ENCODE peak calls at places on chromosome 10, in nine cellular contexts. K is nephron progenitor cell, E is fibroblast of lung, H is HT-29, O is hypothalamus, U is heart right ventricle, L is pons, I is NCI-H526 treated with DMSO at 0.1 percent for 48 hours, J is NCI-H2081 treated with DMSO at 0.1 percent for 48 hours. D is an unnamed sample.
A peak's percentile ranks its signal among the peaks of the same experiment; 100 is the strongest.

GRCh38 chr10:104521901-104522827 is 118.9 kb upstream of the SORCS3 start:
- DNase-seq in I (no peak), K (no peak), H (no peak), J (no peak), L (peak; percentile 32), E (no peak), U (peak; percentile 30), O (peak; percentile 4), D (no peak)

GRCh38 chr10:5685764-5686240 is 1.2 kb downstream of the TASOR2 start:
- DNase-seq in K (no peak), L (no peak), O (no peak), E (peak; percentile 29), U (no peak), I (no peak), H (no peak), J (no peak), D (no peak)

GRCh38 chr10:114492351-114493037 is 88.2 kb upstream of the AFAP1L2 start:
- DNase-seq in K (no peak), U (no peak), I (no peak), J (no peak), E (peak; percentile 36), O (no peak), L (no peak), H (no peak), D (no peak)

GRCh38 chr10:88456730-88457129 is 126.4 kb downstream of the RNLS start:
- DNase-seq in I (no peak), O (no peak), E (peak; percentile 78), K (no peak), L (no peak), H (no peak), J (no peak), U (no peak), D (no peak)

GRCh38 chr10:72663971-72664370 is 28.0 kb upstream of the MCU start:
- DNase-seq in E (peak; percentile 20), K (no peak), J (no peak), I (no peak), O (no peak), H (no peak), U (no peak), L (no peak), D (no peak)

GRCh38 chr10:103062854-103063642 is 130.0 kb downstream of the NT5C2 start:
- DNase-seq in O (peak; percentile 47), E (no peak), L (peak; percentile 82), K (no peak), U (no peak), J (no peak), I (peak; percentile 22), H (peak; percentile 53), D (peak; percentile 24)

GRCh38 chr10:784759-785538 is 95.5 kb upstream of the DIP2C start:
- DNase-seq in L (no peak), U (peak; percentile 33), K (peak; percentile 68), O (peak; percentile 41), H (no peak), E (peak; percentile 84), I (peak; percentile 1), J (no peak), D (peak; percentile 89)

GRCh38 chr10:71836594-71836970 is 14.5 kb downstream of the PSAP start:
- DNase-seq in J (no peak), L (peak; percentile 66), E (peak; percentile 51), I (no peak), U (peak; percentile 25), H (no peak), K (no peak), O (no peak), D (no peak)

GRCh38 chr10:98599032-98599610 is 152.4 kb upstream of the HPS1 start:
- DNase-seq in I (no peak), J (no peak), K (no peak), L (no peak), H (no peak), U (no peak), E (no peak), O (no peak), D (no peak)

GRCh38 chr10:129141492-129141891 is 325.5 kb upstream of the MGMT start:
- DNase-seq in O (no peak), I (no peak), E (no peak), K (no peak), L (no peak), U (no peak), J (no peak), H (no peak), D (peak; percentile 12)

GRCh38 chr10:121452581-121452980 is 145.7 kb downstream of the FGFR2 start:
- DNase-seq in H (no peak), I (no peak), J (no peak), O (no peak), L (no peak), K (no peak), E (no peak), U (no peak), D (no peak)

GRCh38 chr10:100067466-100067865 is 14.2 kb downstream of the CPN1 start:
- DNase-seq in L (no peak), U (no peak), H (no peak), O (no peak), I (no peak), J (no peak), K (no peak), E (no peak), D (no peak)

GRCh38 chr10:16681525-16681924 is 135.7 kb downstream of the RSU1 start:
- DNase-seq in U (no peak), K (no peak), J (no peak), I (no peak), O (no peak), H (no peak), E (no peak), L (no peak), D (no peak)

GRCh38 chr10:37734971-37735370 is 122.4 kb downstream of the ZNF248 start:
- DNase-seq in I (no peak), E (peak; percentile 2), K (no peak), U (no peak), O (no peak), L (no peak), J (no peak), H (peak; percentile 52), D (no peak)

GRCh38 chr10:6737080-6737641 is 157.1 kb upstream of the PRKCQ start:
- DNase-seq in O (no peak), I (no peak), U (peak; percentile 38), K (peak; percentile 14), J (no peak), H (no peak), E (peak; percentile 73), L (no peak), D (peak; percentile 84)

GRCh38 chr10:101367569-101368453 is 13.8 kb downstream of the BTRC start:
- DNase-seq in I (no peak), U (no peak), K (no peak), E (peak; percentile 93), O (no peak), H (peak; percentile 70), J (no peak), L (no peak), D (peak; percentile 56)

GRCh38 chr10:73584737-73585136 is 6.4 kb downstream of the USP54 start:
- DNase-seq in E (peak; percentile 41), I (no peak), U (no peak), L (no peak), J (no peak), K (no peak), O (no peak), H (no peak), D (no peak)

GRCh38 chr10:129464251-129464650 is 2.8 kb upstream of the MGMT start:
- DNase-seq in I (peak; percentile 19), U (no peak), O (no peak), K (no peak), J (no peak), H (peak; percentile 65), L (no peak), E (no peak), D (no peak)

GRCh38 chr10:75265856-75266255 is 30.1 kb upstream of the COMTD1 start:
- DNase-seq in H (no peak), J (no peak), O (no peak), I (no peak), K (peak; percentile 47), U (no peak), L (no peak), E (no peak), D (peak; percentile 66)

GRCh38 chr10:113073549-113074189 is 123.6 kb downstream of the TCF7L2 start:
- DNase-seq in J (no peak), K (no peak), O (no peak), I (no peak), L (no peak), E (peak; percentile 100), H (peak; percentile 95), U (peak; percentile 40), D (no peak)

GRCh38 chr10:34492081-34492480 is 323.0 kb downstream of the PARD3 start:
- DNase-seq in L (no peak), I (peak; percentile 50), H (no peak), J (peak; percentile 39), U (no peak), E (no peak), K (no peak), O (no peak), D (no peak)

GRCh38 chr10:130806426-130806825 is 505.1 kb downstream of the TCERG1L start:
- DNase-seq in L (no peak), H (no peak), U (no peak), J (no peak), I (no peak), O (no peak), E (no peak), K (no peak), D (no peak)

GRCh38 chr10:13188593-13188992 is 27.2 kb downstream of the MCM10 start:
- DNase-seq in U (no peak), K (no peak), I (no peak), J (no peak), H (no peak), E (no peak), O (no peak), L (no peak), D (no peak)

GRCh38 chr10:60921631-60922030 is 22.4 kb downstream of the RHOBTB1 start:
- DNase-seq in L (no peak), U (no peak), E (no peak), O (no peak), K (no peak), H (no peak), I (no peak), J (no peak), D (no peak)

GRCh38 chr10:86288695-86289576 is 77.7 kb downstream of the GRID1 start:
- DNase-seq in O (no peak), K (no peak), E (no peak), U (no peak), I (no peak), L (no peak), H (no peak), J (no peak), D (no peak)

GRCh38 chr10:124735491-124736286 is 8.5 kb downstream of the FAM53B start:
- DNase-seq in E (no peak), H (no peak), I (no peak), J (no peak), L (no peak), O (no peak), K (no peak), U (no peak), D (no peak)

D was measured in left kidney.